ENCODE peak calls at places on chromosomes 7 and 10, in four cellular contexts. Y is HCT116, R is H7, K is brain microvascular endothelial cell. D is an unnamed sample.

GRCh38 chr10:103616705-103617361 is 123.3 kb downstream of the NEURL1 start:
- DNase-seq in Y (no peak), R (peak; percentile 67), K (no peak), D (no peak)

GRCh38 chr7:191105-192034 is 1.0 kb upstream of the FAM20C start:
- DNase-seq in Y (peak; percentile 10), R (peak; percentile 82), K (peak; percentile 85), D (peak; percentile 71)

GRCh38 chr10:24180891-24181290 is 28.0 kb upstream of the KIAA1217 start:
- DNase-seq in Y (no peak), R (no peak), K (no peak), D (no peak)

GRCh38 chr7:90262438-90262837 is 17.5 kb downstream of the CFAP69 start:
- DNase-seq in Y (peak; percentile 15), R (no peak), K (no peak), D (no peak)

GRCh38 chr7:143391462-143392404 is 10.6 kb downstream of the ZYX start:
- DNase-seq in Y (no peak), R (peak; percentile 58), K (peak; percentile 55), D (peak; percentile 57)

GRCh38 chr10:102072867-102073527 is 7.8 kb downstream of the HPS6 start:
- DNase-seq in Y (peak; percentile 87), R (peak; percentile 84), K (peak; percentile 77), D (peak; percentile 94)

GRCh38 chr7:8147004-8147403 is 115.0 kb downstream of the ICA1 start:
- DNase-seq in Y (no peak), R (peak; percentile 34), K (no peak), D (peak; percentile 68)

GRCh38 chr10:126646101-126646500 is 24.4 kb downstream of the C10orf90 start:
- DNase-seq in Y (no peak), R (no peak), K (peak; percentile 40), D (no peak)

GRCh38 chr10:76150886-76151288 is 719.5 kb downstream of the LRMDA start:
- DNase-seq in Y (no peak), R (peak; percentile 3), K (no peak), D (peak; percentile 48)

GRCh38 chr7:15399446-15399845 is 162.4 kb downstream of the AGMO start:
- DNase-seq in Y (no peak), R (no peak), K (no peak), D (no peak)

GRCh38 chr10:60497364-60497763 is 107.7 kb upstream of the ANK3 start:
- DNase-seq in Y (no peak), R (no peak), K (no peak), D (no peak)

GRCh38 chr7:65820287-65820950 is 52.5 kb upstream of the VKORC1L1 start:
- DNase-seq in Y (no peak), R (peak; percentile 24), K (no peak), D (peak; percentile 64)

GRCh38 chr7:140506788-140507464 is 27.6 kb upstream of the MKRN1 start:
- DNase-seq in Y (no peak), R (peak; percentile 73), K (peak; percentile 63), D (peak; percentile 84)

GRCh38 chr10:436013-436697 is 253.3 kb downstream of the DIP2C start:
- DNase-seq in Y (peak; percentile 78), R (no peak), K (no peak), D (no peak)

GRCh38 chr7:91263359-91264082 is 712 bp upstream of the FZD1 start:
- DNase-seq in Y (no peak), R (peak; percentile 62), K (no peak), D (peak; percentile 71)

GRCh38 chr7:11665381-11665780 is 166.6 kb downstream of the THSD7A start:
- DNase-seq in Y (no peak), R (no peak), K (no peak), D (no peak)

GRCh38 chr10:3091346-3091787 is 24.0 kb downstream of the PFKP start:
- DNase-seq in Y (peak; percentile 91), R (no peak), K (peak; percentile 95), D (no peak)

GRCh38 chr10:132963430-132963960 is 21.1 kb upstream of the CFAP46 start:
- DNase-seq in Y (no peak), R (no peak), K (no peak), D (no peak)

GRCh38 chr7:476736-477360 is 42.8 kb downstream of the PDGFA start:
- DNase-seq in Y (no peak), R (peak; percentile 57), K (no peak), D (no peak)

GRCh38 chr10:14687340-14687739 is 87.4 kb downstream of the FAM107B start:
- DNase-seq in Y (no peak), R (no peak), K (no peak), D (no peak)

GRCh38 chr7:93044147-93044810 is 73.5 kb downstream of the SAMD9 start:
- DNase-seq in Y (no peak), R (peak; percentile 77), K (peak; percentile 74), D (peak; percentile 72)

GRCh38 chr7:43942997-43943701 is 16.9 kb downstream of the UBE2D4 start:
- DNase-seq in Y (no peak), R (peak; percentile 54), K (no peak), D (peak; percentile 68)

GRCh38 chr7:111730476-111731300 is 168.4 kb upstream of the IMMP2L start:
- DNase-seq in Y (peak; percentile 39), R (peak; percentile 45), K (no peak), D (no peak)

GRCh38 chr7:101651116-101651515 is 22.0 kb upstream of the MYL10 start:
- DNase-seq in Y (no peak), R (peak; percentile 21), K (no peak), D (no peak)

GRCh38 chr10:29719281-29719675 is 84.5 kb upstream of the SVIL start:
- DNase-seq in Y (no peak), R (no peak), K (no peak), D (no peak)

DNA sequence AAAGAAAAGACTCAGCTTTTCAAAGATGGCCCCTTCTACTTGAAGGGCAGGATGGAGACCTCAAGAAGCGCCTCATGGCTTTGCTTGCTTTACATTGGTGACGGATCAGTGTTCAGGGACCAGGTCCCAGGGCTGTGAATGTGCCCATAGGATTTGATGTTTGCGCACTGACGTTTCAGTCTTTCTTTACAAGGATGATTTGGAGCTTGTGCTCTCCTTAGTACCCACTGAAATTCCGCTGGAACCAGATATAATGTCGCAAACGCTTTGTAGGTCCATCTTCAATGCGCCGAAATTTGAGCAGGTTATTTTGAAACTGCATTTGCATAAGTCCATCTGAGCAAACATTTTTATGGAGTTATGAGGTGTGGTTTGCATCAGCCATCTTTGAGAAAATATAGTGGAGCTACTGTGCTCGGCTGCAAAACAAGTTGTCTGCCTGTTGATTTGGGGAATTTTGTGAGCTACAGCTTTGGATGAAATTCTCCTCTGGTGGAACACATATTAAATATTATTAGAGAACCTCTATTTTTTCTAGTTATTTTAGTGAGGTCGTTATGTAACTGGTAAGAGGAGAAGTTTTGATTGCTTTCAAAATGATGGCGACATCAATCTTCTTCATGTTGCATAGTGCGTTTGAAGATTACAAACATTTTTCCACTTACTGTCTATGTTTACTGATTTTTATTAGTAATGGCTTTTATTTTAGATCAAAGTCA is 2.4 kb downstream of the RBM20 start:
- DNase-seq in Y (no peak), R (no peak), K (no peak), D (no peak)
- H3K27me3 ChIP-seq in Y (peaks cover 8% of the 10 kb centered on the region), R (peaks cover 50% of the 10 kb centered on the region), K (no peaks in the 10 kb centered on the region), D (peaks cover 32% of the 10 kb centered on the region)

GRCh38 chr10:100747061-100747825 is 1.9 kb downstream of the PAX2 start:
- DNase-seq in Y (no peak), R (no peak), K (no peak), D (peak; percentile 51)

GRCh38 chr10:100747826-100748231 is 2.4 kb downstream of the PAX2 start:
- DNase-seq in Y (no peak), R (peak; percentile 88), K (no peak), D (peak; percentile 80)

GRCh38 chr10:100744980-100745881 is at the start of gene PAX2:
- DNase-seq in Y (peak; percentile 42), R (peak; percentile 95), K (no peak), D (peak; percentile 96)

GRCh38 chr10:100745882-100746412 is 565 bp downstream of the PAX2 start:
- DNase-seq in Y (no peak), R (peak; percentile 89), K (no peak), D (peak; percentile 83)

DNA sequence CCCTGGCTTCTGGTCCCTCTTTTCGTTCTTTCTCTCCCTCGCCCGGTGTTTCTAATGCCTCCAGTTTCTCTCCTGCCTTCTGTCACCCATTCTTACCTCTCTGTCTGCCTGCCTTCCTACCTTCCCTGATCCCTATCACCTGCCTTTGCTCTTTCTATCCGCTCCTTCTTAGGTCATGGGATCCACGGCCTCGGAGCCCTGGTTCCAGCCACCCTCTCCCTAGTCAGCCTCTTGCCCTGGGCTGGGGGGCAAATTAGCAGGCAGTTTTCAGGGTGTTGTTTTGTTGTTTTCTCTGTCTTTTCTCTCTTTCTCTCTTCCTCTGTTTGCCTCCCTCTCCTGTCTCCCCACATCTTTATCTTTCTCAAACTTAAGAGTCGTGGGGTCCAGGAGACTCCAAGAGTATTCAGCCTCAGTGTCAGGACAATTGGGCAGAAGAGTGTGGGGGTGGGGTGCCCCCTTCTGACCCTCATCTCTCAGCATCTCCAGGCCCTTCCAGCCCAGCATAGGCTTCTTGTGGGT is 1.1 kb downstream of the PAX2 start:
- DNase-seq in Y (no peak), R (no peak), K (no peak), D (no peak)
- H3K27me3 ChIP-seq in Y (no peaks in the 10 kb centered on the region), R (peaks cover 96% of the 10 kb centered on the region), K (peaks cover 92% of the 10 kb centered on the region), D (peaks cover 97% of the 10 kb centered on the region)

GRCh38 chr10:96397902-96398301 is 39.1 kb upstream of the OPALIN start:
- DNase-seq in Y (no peak), R (peak; percentile 6), K (no peak), D (no peak)

GRCh38 chr10:96401036-96401435 is 42.2 kb upstream of the OPALIN start:
- DNase-seq in Y (no peak), R (peak; percentile 27), K (no peak), D (peak; percentile 44)

GRCh38 chr10:96390460-96390864 is 31.7 kb upstream of the OPALIN start:
- DNase-seq in Y (no peak), R (no peak), K (no peak), D (no peak)

GRCh38 chr10:96400465-96400864 is 41.7 kb upstream of the OPALIN start:
- DNase-seq in Y (no peak), R (no peak), K (no peak), D (no peak)

GRCh38 chr10:96395931-96396877 is 37.4 kb upstream of the OPALIN start:
- DNase-seq in Y (peak; percentile 21), R (peak; percentile 93), K (peak; percentile 63), D (peak; percentile 90)
- H3K27me3 ChIP-seq in Y (peaks cover 26% of the 10 kb centered on the region), R (no peaks in the 10 kb centered on the region), K (peaks cover 12% of the 10 kb centered on the region), D (no peaks in the 10 kb centered on the region)

DNA sequence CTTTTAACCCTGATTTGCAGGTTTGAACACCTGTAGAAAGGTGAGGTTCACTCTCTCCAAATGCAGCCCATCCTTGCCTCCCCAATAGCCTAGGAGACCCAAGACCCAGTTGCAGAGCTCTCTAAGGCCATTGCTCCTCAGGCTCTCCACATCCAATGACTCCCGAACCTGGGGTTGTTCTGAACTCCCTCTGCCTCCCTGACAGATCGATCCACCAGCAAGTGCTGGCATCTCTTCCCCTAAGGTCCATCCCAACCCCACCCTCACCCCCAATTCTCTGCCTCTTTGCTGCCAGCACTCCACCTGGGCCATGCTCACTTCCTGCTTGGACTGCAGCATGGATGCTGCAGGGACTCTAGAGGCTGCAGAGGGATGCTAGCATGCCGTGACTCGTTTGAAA is 19.3 kb upstream of the FAM170B start:
- DNase-seq in Y (no peak), R (no peak), K (no peak), D (no peak)
- H3K27me3 ChIP-seq in Y (peaks cover 80% of the 10 kb centered on the region), R (no peaks in the 10 kb centered on the region), K (no peaks in the 10 kb centered on the region), D (no peaks in the 10 kb centered on the region)

GRCh38 chr7:6528401-6529130 is 22.7 kb downstream of the GRID2IP start:
- DNase-seq in Y (no peak), R (no peak), K (no peak), D (no peak)
- H3K27me3 ChIP-seq in Y (no peaks in the 10 kb centered on the region), R (peaks cover 63% of the 10 kb centered on the region), K (peaks cover 25% of the 10 kb centered on the region), D (peaks cover 79% of the 10 kb centered on the region)